ENCODE peak calls at places on chromosome 16, in eight cellular contexts. V is uterus, S is Caco-2, L is right atrium auricular region, F is HepG2, R is adipocyte, M is lung, P is SK-N-SH. G is an unnamed sample. For H3K27me3 and H3K4me1, the result is how much of the 10 kb centered on the place peaks cover.

GRCh38 chr16:68519225-68519745 is 19.8 kb upstream of the ZFP90 start:
- DNase-seq in V (no peak), S (no peak), L (no peak), F (no peak), R (no peak), M (no peak), P (no peak), G (no peak)

GRCh38 chr16:15874745-15875314 is 13.6 kb downstream of the CEP20 start:
- DNase-seq in V (peak), S (peak), L (peak), F (peak), R (peak), M (peak), P (peak), G (peak)

GRCh38 chr16:5175263-5175662 is 77.7 kb upstream of the EEF2KMT start:
- DNase-seq in V (no peak), S (no peak), L (no peak), F (no peak), R (no peak), M (no peak), P (no peak), G (no peak)

GRCh38 chr16:75559002-75559401 is 3.0 kb upstream of the TMEM231 start:
- DNase-seq in V (no peak), S (no peak), L (no peak), F (no peak), R (no peak), M (no peak), P (no peak), G (no peak)

GRCh38 chr16:48384305-48384981 is 770 bp downstream of the SIAH1 start:
- DNase-seq in V (peak), S (peak), L (peak), F (peak), R (peak), M (no peak), P (peak), G (peak)

GRCh38 chr16:4053663-4054479 is 62.4 kb downstream of the ADCY9 start:
- DNase-seq in V (peak), S (no peak), L (no peak), F (no peak), R (peak), M (peak), P (no peak), G (peak)

GRCh38 chr16:81321537-81321936 is 6.8 kb downstream of the GAN start:
- DNase-seq in V (no peak), S (no peak), L (no peak), F (no peak), R (no peak), M (no peak), P (no peak), G (no peak)

GRCh38 chr16:23607740-23608139 is 11.6 kb upstream of the NDUFAB1 start:
- DNase-seq in V (no peak), S (no peak), L (no peak), F (no peak), R (peak), M (no peak), P (no peak), G (no peak)

GRCh38 chr16:47938272-47938671 is 217.5 kb downstream of the ABCC12 start:
- DNase-seq in V (no peak), S (no peak), L (no peak), F (no peak), R (no peak), M (no peak), P (no peak), G (no peak)

GRCh38 chr16:64586756-64587155 is 535.1 kb downstream of the CDH11 start:
- DNase-seq in V (no peak), S (no peak), L (no peak), F (no peak), R (no peak), M (no peak), P (no peak), G (no peak)

GRCh38 chr16:12573730-12574383 is 229.8 kb downstream of the CPPED1 start:
- DNase-seq in V (no peak), S (peak), L (peak), F (peak), R (peak), M (peak), P (peak), G (peak)

GRCh38 chr16:85605912-85606841 is 6.9 kb upstream of the GSE1 start:
- DNase-seq in V (no peak), S (no peak), L (no peak), F (no peak), R (no peak), M (no peak), P (no peak), G (no peak)

GRCh38 chr16:20774703-20775362 is 11.0 kb downstream of the ACSM3 start:
- DNase-seq in V (no peak), S (peak), L (no peak), F (peak), R (peak), M (peak), P (peak), G (peak)

GRCh38 chr16:84370723-84371552 is 2.6 kb downstream of the ATP2C2 start:
- DNase-seq in V (no peak), S (peak), L (no peak), F (no peak), R (no peak), M (no peak), P (no peak), G (no peak)
- H3K27me3 ChIP-seq in V (under half), S (under half), L (under half), F (under half), R (half or more), M (under half), P (half or more), G (half or more)

DNA sequence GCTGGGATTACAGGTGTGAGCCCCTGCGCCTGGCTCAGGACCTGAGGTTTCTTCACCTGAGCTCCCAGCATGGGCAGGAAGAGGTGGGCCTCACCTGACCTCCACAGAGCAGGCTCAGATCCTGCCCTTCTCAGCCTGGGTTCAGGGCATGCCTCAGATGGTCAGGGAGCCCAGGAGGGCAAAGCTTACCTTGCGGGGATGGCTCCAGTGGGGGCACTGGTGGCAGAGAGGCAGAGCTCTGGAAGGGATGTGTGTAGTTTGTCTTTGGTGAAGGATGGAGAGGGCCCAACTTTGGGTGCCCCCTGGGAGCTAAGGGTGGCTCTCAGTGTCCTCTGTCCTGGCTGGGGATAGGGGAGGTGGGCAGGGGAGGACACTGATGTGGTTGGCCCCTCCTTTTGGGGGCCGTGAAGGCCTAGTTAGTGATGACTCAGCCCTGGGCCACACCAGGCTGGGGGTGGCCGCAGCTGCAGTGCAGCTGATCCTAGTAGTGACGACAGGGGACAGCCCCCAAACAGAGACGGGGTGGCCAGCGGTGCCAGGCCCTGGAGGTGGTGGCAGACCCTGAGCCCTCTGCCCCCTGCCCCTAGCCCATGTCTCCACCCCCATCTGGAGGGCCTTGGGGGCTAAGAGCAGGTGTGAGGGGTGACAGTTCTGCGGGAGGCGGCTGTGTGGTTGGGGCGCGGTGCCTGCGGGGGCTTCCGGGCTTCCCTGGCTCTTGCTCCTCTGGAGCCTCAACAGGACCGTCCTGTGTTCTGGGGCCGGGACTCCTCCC is 5.8 kb downstream of the NHERF2 start:
- DNase-seq in V (peak), S (no peak), L (no peak), F (no peak), R (peak), M (no peak), P (no peak), G (no peak)
- H3K4me3 ChIP-seq in V (no peak), S (no peak), L (peak), F (no peak), R (no peak), M (no peak), P (no peak), G (peak)

DNA sequence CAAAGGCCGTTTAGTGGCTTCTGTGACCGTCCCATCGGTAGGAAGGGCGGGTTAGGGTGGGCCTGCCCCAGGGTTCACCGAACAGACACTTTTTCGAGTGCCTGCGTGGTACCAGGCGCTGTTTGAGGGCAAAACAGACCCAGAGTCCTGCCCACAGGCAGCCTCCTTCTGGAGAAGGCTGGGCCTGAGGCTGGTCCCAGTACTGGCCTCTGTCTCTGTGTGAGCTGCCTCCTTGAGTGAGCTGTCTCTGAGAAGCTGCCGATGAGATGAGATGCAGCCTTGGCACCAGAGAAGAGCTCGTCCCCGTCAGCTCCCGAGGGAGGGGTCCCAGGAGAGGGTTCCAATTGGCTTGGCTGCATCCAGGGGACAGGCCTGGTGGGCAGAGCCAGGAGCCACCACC is 53.1 kb downstream of the NKD1 start:
- DNase-seq in V (no peak), S (no peak), L (no peak), F (no peak), R (no peak), M (no peak), P (no peak), G (no peak)
- H3K4me1 ChIP-seq in V (under half), S (under half), L (under half), F (half or more), R (under half), M (under half), P (under half), G (under half)

GRCh38 chr16:2470603-2471015 is 488 bp upstream of the NTN3 start:
- DNase-seq in V (no peak), S (no peak), L (no peak), F (no peak), R (no peak), M (no peak), P (no peak), G (no peak)
- H3K27me3 ChIP-seq in V (under half), S (under half), L (under half), F (under half), R (under half), M (under half), P (under half), G (under half)

DNA sequence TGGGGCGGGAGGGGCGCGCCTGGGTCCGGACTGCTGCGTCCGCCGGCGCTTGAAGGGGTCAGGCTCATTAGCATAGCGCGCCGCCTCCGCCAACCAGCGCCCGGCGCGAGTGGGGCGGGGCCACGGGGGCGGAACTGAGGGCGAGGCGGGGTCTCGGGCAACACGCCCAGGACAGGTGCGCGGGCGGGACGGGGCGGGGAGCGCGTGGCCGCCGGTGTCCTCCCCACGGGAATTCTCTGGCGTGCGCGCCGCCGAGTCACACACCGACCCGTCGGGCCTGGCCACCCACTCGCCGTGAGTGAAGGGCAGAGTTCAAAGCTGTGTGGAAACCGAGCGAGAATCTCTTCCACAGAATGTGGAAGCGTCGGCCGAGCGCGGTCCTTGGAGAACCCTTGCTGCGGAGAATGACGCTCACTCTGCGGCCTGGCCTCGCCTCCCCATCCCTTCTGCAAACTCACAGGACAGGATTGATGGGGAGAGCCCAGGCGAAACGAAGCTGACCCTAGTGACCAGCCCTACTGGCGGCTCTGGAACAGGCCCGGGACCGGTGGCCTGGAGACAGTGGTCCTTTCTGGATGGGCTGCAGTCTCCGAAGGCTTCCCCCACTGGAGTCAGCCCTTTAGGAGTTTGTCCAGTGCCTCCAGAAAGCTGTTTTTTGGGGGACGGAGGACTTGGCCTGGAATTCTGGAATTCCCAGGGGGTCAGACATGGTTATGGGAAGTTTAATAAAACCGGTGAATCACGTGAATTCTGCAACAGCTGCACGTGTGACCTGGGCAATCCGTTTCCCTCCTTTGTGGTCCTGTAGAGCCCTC is at the start of gene SNAI3:
- DNase-seq in V (peak), S (peak), L (peak), F (peak), R (peak), M (peak), P (peak), G (peak)
- H3K4me3 ChIP-seq in V (peak), S (peak), L (peak), F (peak), R (peak), M (peak), P (peak), G (peak)

GRCh38 chr16:49699718-49700117 is 156.2 kb downstream of the ZNF423 start:
- DNase-seq in V (peak), S (no peak), L (no peak), F (no peak), R (no peak), M (no peak), P (no peak), G (no peak)
- H3K4me1 ChIP-seq in V (under half), S (under half), L (under half), F (under half), R (under half), M (under half), P (under half), G (under half)

DNA sequence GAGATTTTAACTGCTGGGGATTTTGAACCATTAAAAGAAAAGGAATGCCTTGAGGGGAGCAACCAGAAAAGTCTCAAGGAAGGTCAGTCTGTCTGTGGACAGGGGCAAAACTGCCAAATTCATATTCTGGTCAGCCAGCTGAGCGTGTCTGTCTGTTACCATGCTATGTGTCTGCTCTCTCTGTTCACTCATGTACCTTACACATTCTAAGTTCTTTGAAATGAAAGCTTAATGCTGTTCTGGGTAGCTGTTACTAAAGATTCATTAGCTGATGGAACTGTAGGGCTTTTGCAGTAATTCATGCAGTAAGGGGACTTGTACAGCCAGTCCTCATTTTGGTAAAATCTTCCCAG is 115.8 kb downstream of the MRTFB start:
- DNase-seq in V (no peak), S (no peak), L (no peak), F (no peak), R (peak), M (no peak), P (no peak), G (no peak)
- H3K27me3 ChIP-seq in V (under half), S (under half), L (under half), F (under half), R (under half), M (under half), P (under half), G (under half)

GRCh38 chr16:66473654-66474519 is 46.8 kb downstream of the BEAN1 start:
- DNase-seq in V (no peak), S (no peak), L (no peak), F (no peak), R (no peak), M (no peak), P (no peak), G (no peak)
- H3K4me3 ChIP-seq in V (no peak), S (no peak), L (no peak), F (no peak), R (no peak), M (no peak), P (no peak), G (no peak)

GRCh38 chr16:55408656-55409055 is 70.3 kb upstream of the MMP2 start:
- DNase-seq in V (no peak), S (no peak), L (no peak), F (no peak), R (no peak), M (no peak), P (no peak), G (no peak)

GRCh38 chr16:55406651-55407050 is 72.3 kb upstream of the MMP2 start:
- DNase-seq in V (no peak), S (no peak), L (no peak), F (no peak), R (no peak), M (no peak), P (no peak), G (no peak)

DNA sequence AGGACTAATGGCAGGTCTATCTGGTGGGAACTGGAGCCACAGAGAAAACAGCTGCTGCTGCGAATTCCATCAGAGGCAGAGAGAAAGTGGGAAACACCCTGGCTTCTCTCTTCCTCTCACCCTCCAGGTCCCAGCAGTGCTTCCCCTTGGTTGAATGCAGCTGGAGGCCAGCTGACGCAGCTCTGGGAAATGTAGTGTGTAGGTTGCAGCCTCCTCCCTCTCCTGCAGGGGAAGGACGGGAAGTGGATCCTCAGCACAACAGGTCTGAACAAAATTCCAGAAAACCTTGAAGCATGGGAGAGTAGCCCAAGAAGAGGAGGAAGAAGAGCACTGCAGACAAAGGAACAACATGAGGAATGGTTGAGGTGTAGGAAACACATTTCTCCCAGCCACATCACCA is 67.8 kb upstream of the MMP2 start:
- DNase-seq in V (no peak), S (no peak), L (no peak), F (no peak), R (no peak), M (no peak), P (no peak), G (no peak)
- H3K4me1 ChIP-seq in V (under half), S (under half), L (under half), F (under half), R (under half), M (under half), P (under half), G (under half)

DNA sequence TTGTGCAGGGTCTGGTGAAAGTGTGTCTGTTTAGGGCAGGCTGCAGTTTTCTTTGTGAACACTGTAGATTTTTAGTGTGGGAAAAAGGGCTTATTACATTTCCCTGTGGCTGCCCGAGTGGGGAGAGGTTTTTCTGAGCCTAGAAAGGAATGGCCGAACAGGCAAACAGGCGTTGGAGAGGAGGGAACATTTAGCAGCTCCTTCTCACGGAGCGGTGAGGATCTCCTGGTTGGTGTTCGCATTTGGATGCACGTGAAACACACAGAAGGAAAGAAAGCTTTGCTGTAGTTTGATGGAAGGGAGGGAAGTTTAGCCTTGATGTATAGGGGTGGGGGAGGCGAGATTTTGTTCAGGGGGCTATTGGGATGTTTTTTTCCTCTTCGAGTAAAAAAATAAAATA is 3.7 kb downstream of the GSG1L start:
- DNase-seq in V (no peak), S (no peak), L (no peak), F (no peak), R (peak), M (no peak), P (no peak), G (no peak)
- H3K27me3 ChIP-seq in V (under half), S (under half), L (under half), F (under half), R (half or more), M (under half), P (under half), G (half or more)